ENCODE peak calls at places on chromosomes 12 and 14, in nine cellular contexts. T is SW 1271, V is D341Med, X is epithelial cell of prostate, S is upper lobe of right lung, G is endothelial cell, Q is SHP77 treated with DMSO at 0.1 percent for 48 hours, R is ELF-1, M is ovary. U is an unnamed sample.

GRCh38 chr14:31902002-31902401 is 175.1 kb upstream of the ARHGAP5 start:
- DNase-seq in G (no peak), Q (no peak), R (peak), S (no peak), M (no peak), X (peak), T (no peak), V (no peak), U (peak)

GRCh38 chr14:92907316-92907911 is 15.5 kb upstream of the CHGA start:
- DNase-seq in T (no peak), G (no peak), S (no peak), R (no peak), M (no peak), V (no peak), Q (no peak), X (no peak), U (no peak)

GRCh38 chr12:28026701-28027100 is 54.2 kb upstream of the PTHLH start:
- DNase-seq in R (peak), X (no peak), S (no peak), T (no peak), M (no peak), G (no peak), V (no peak), Q (no peak), U (peak)

GRCh38 chr14:85731198-85731597 is 201.3 kb downstream of the FLRT2 start:
- DNase-seq in M (no peak), S (no peak), T (no peak), Q (no peak), G (no peak), R (no peak), X (no peak), V (no peak), U (no peak)

GRCh38 chr14:88202296-88202695 is 120.8 kb downstream of the KCNK10 start:
- DNase-seq in T (no peak), V (no peak), Q (no peak), M (no peak), X (no peak), S (no peak), R (no peak), G (no peak), U (no peak)

GRCh38 chr12:69435644-69436043 is 34.5 kb upstream of the FRS2 start:
- DNase-seq in S (no peak), X (no peak), R (no peak), V (no peak), T (no peak), Q (no peak), G (no peak), M (no peak), U (no peak)

GRCh38 chr12:121630791-121631190 is 4.5 kb downstream of the ORAI1 start:
- DNase-seq in M (no peak), S (no peak), V (no peak), G (no peak), R (no peak), T (no peak), Q (no peak), X (no peak), U (no peak)

GRCh38 chr12:68915055-68915454 is 17.9 kb downstream of the CPM start:
- DNase-seq in T (no peak), G (no peak), R (no peak), V (no peak), Q (no peak), X (no peak), M (no peak), S (no peak), U (peak)

GRCh38 chr14:104315169-104315568 is 176.8 kb downstream of the KIF26A start:
- DNase-seq in Q (no peak), S (no peak), X (no peak), V (no peak), R (no peak), G (no peak), M (peak), T (no peak), U (no peak)

GRCh38 chr12:131619106-131619642 is 91.7 kb upstream of the SFSWAP start:
- DNase-seq in G (no peak), R (no peak), Q (no peak), T (no peak), X (no peak), V (no peak), S (no peak), M (peak), U (no peak)

GRCh38 chr14:54680636-54681035 is 113.7 kb downstream of the SAMD4A start:
- DNase-seq in M (no peak), S (no peak), X (no peak), R (no peak), Q (no peak), V (no peak), T (no peak), G (no peak), U (no peak)

GRCh38 chr12:122090759-122091535 is 12.4 kb downstream of the MLXIP start:
- DNase-seq in M (peak), R (no peak), X (no peak), V (no peak), G (no peak), S (peak), Q (no peak), T (no peak), U (no peak)

GRCh38 chr14:64951724-64952123 is 9.2 kb upstream of the GPX2 start:
- DNase-seq in Q (no peak), T (no peak), X (no peak), M (no peak), S (no peak), V (no peak), R (no peak), G (no peak), U (no peak)

GRCh38 chr12:21428241-21428640 is 9.2 kb upstream of the PYROXD1 start:
- DNase-seq in R (no peak), M (no peak), G (no peak), X (no peak), S (no peak), Q (no peak), T (no peak), V (no peak), U (no peak)

GRCh38 chr14:29712586-29712985 is 215.1 kb downstream of the PRKD1 start:
- DNase-seq in Q (peak), G (no peak), R (no peak), V (no peak), M (no peak), T (no peak), S (no peak), X (no peak), U (no peak)

GRCh38 chr14:64906022-64906421 is 8.2 kb upstream of the CHURC1 start:
- DNase-seq in S (no peak), T (no peak), M (no peak), Q (no peak), X (no peak), R (no peak), V (no peak), G (no peak), U (no peak)

GRCh38 chr14:56173360-56173922 is 55.2 kb downstream of the PELI2 start:
- DNase-seq in Q (no peak), V (no peak), M (no peak), X (no peak), T (no peak), G (no peak), S (no peak), R (no peak), U (no peak)

GRCh38 chr12:106446429-106447092 is 89.0 kb downstream of the POLR3B start:
- DNase-seq in X (no peak), V (no peak), S (no peak), G (no peak), Q (peak), M (no peak), R (no peak), T (no peak), U (no peak)

GRCh38 chr14:25250516-25250915 is 200.6 kb upstream of the STXBP6 start:
- DNase-seq in T (no peak), R (no peak), V (no peak), Q (no peak), S (no peak), X (no peak), G (no peak), M (no peak), U (no peak)

GRCh38 chr14:105087963-105088811 is 23.0 kb upstream of the GPR132 start:
- DNase-seq in V (peak), Q (no peak), M (peak), T (peak), G (peak), R (peak), X (no peak), S (peak), U (no peak)

GRCh38 chr12:122506393-122506938 is 5.7 kb upstream of the ZCCHC8 start:
- DNase-seq in X (no peak), T (no peak), V (no peak), R (no peak), S (no peak), Q (no peak), G (no peak), M (no peak), U (no peak)

GRCh38 chr12:79373896-79374499 is 316.8 kb downstream of the PAWR start:
- DNase-seq in T (no peak), S (no peak), Q (peak), R (peak), X (no peak), V (peak), M (peak), G (peak), U (no peak)

GRCh38 chr12:110577717-110578521 is 5.2 kb downstream of the PPTC7 start:
- DNase-seq in T (peak), V (no peak), Q (no peak), G (no peak), X (peak), M (no peak), S (no peak), R (no peak), U (peak)

GRCh38 chr12:52186135-52186840 is 5.5 kb downstream of the KRT80 start:
- DNase-seq in T (peak), M (no peak), G (no peak), R (peak), V (no peak), S (no peak), Q (no peak), X (no peak), U (no peak)

GRCh38 chr14:100045687-100046344 is 19.4 kb upstream of the EVL start:
- DNase-seq in R (no peak), V (no peak), M (no peak), Q (no peak), G (no peak), S (no peak), X (no peak), T (no peak), U (no peak)

GRCh38 chr14:71726639-71727085 is 205.6 kb upstream of the RGS6 start:
- DNase-seq in M (no peak), Q (no peak), T (no peak), V (no peak), X (no peak), G (no peak), S (no peak), R (no peak), U (no peak)

GRCh38 chr14:80390911-80391310 is 179.6 kb upstream of the DIO2 start:
- DNase-seq in R (peak), X (peak), V (no peak), M (no peak), S (no peak), Q (no peak), T (peak), G (no peak), U (peak)

GRCh38 chr14:60700598-60700997 is 23.6 kb downstream of the SIX4 start:
- DNase-seq in V (no peak), T (no peak), M (no peak), Q (no peak), X (no peak), S (no peak), R (no peak), G (no peak), U (no peak)

GRCh38 chr12:117100251-117100650 is 1.0 kb upstream of the TESC start:
- DNase-seq in Q (no peak), S (peak), X (no peak), G (no peak), T (no peak), V (no peak), R (no peak), M (no peak), U (no peak)

GRCh38 chr14:99971929-99972747 is 93.1 kb upstream of the EVL start:
- DNase-seq in T (no peak), G (peak), S (peak), X (no peak), M (peak), R (peak), V (peak), Q (no peak), U (no peak)

GRCh38 chr14:80344208-80344607 is 132.9 kb upstream of the DIO2 start:
- DNase-seq in V (no peak), G (no peak), X (no peak), Q (no peak), T (no peak), R (no peak), M (no peak), S (no peak), U (no peak)